ENCODE peak calls at places on chromosomes 12 and 14, in six cellular contexts. H is left cardiac atrium; Z is fibroblast of the conjunctiva; J is stimulated activated CD8-positive, alpha-beta memory T cell treated with anti-CD3 and anti-CD28 coated beads, Interleukin-4, amount 100 ng/mL, for 1 hour; C is NB4; L is B cell. D is an unnamed sample.

GRCh38 chr14:69354383-69355154 is 43.5 kb downstream of the ERH start:
- DNase-seq in L (peak), J (no peak), C (no peak), Z (no peak), H (no peak), D (no peak)

GRCh38 chr12:79424109-79424721 is 266.5 kb downstream of the PAWR start:
- DNase-seq in C (no peak), Z (peak), L (no peak), J (no peak), H (no peak), D (no peak)

GRCh38 chr14:100566119-100566518 is 21.1 kb downstream of the BEGAIN start:
- DNase-seq in J (no peak), Z (no peak), L (no peak), C (no peak), H (no peak), D (no peak)

GRCh38 chr12:12704593-12705230 is 8.7 kb upstream of the GPR19 start:
- DNase-seq in Z (peak), J (no peak), H (peak), C (peak), L (no peak), D (peak)

GRCh38 chr12:94078736-94079509 is 69.5 kb upstream of the PLXNC1 start:
- DNase-seq in H (no peak), C (no peak), Z (no peak), L (no peak), J (no peak), D (no peak)

GRCh38 chr12:10018390-10018789 is 8.0 kb downstream of the CLEC12B start:
- DNase-seq in J (no peak), L (no peak), H (no peak), Z (no peak), C (no peak), D (no peak)

GRCh38 chr12:98856897-98857540 is 211.9 kb downstream of the APAF1 start:
- DNase-seq in Z (no peak), L (no peak), C (no peak), J (no peak), H (no peak), D (no peak)

GRCh38 chr12:104602901-104603300 is 146.2 kb downstream of the CHST11 start:
- DNase-seq in C (peak), Z (no peak), J (no peak), H (no peak), L (no peak), D (no peak)

GRCh38 chr12:71871116-71871515 is 31.6 kb downstream of the TBC1D15 start:
- DNase-seq in L (no peak), J (no peak), H (no peak), C (peak), Z (peak), D (no peak)

GRCh38 chr12:5503774-5504173 is 71.9 kb downstream of the NTF3 start:
- DNase-seq in Z (no peak), J (no peak), C (no peak), L (no peak), H (no peak), D (no peak)

GRCh38 chr12:124523071-124523470 is 44.3 kb downstream of the NCOR2 start:
- DNase-seq in Z (no peak), J (no peak), C (no peak), L (no peak), H (no peak), D (peak)

GRCh38 chr14:85308531-85309300 is 221.2 kb upstream of the FLRT2 start:
- DNase-seq in C (no peak), L (no peak), J (no peak), H (no peak), Z (no peak), D (no peak)

GRCh38 chr14:74650927-74651686 is 39.1 kb upstream of the LTBP2 start:
- DNase-seq in H (no peak), C (no peak), J (no peak), Z (no peak), L (no peak), D (no peak)

GRCh38 chr12:27343255-27344000 is 10.8 kb downstream of the BMAL2 start:
- DNase-seq in Z (peak), L (no peak), H (no peak), C (no peak), J (no peak), D (no peak)

GRCh38 chr12:53508534-53509199 is 1.4 kb upstream of the NPFF start:
- DNase-seq in L (peak), Z (peak), C (peak), H (peak), J (peak), D (peak)

GRCh38 chr14:86852530-86852929 is 1140.5 kb downstream of the GALC start:
- DNase-seq in H (no peak), C (no peak), Z (no peak), L (no peak), J (no peak), D (no peak)

GRCh38 chr12:120709976-120710804 is at the start of gene UNC119B:
- DNase-seq in H (peak), J (peak), C (peak), Z (no peak), L (peak), D (peak)

GRCh38 chr14:67694791-67695393 is 672 bp downstream of the RDH11 start:
- DNase-seq in C (peak), J (peak), Z (peak), H (peak), L (peak), D (peak)

GRCh38 chr12:88617352-88617751 is 37.1 kb upstream of the KITLG start:
- DNase-seq in Z (no peak), L (no peak), J (no peak), C (no peak), H (no peak), D (no peak)

GRCh38 chr14:75147423-75148071 is 20.7 kb upstream of the NEK9 start:
- DNase-seq in H (peak), L (no peak), C (peak), J (no peak), Z (peak), D (peak)

GRCh38 chr14:55458800-55459577 is 18.6 kb upstream of the TBPL2 start:
- DNase-seq in H (no peak), Z (no peak), J (no peak), L (no peak), C (peak), D (no peak)

GRCh38 chr12:96155181-96155580 is 39.0 kb upstream of the ELK3 start:
- DNase-seq in H (no peak), L (no peak), Z (no peak), J (no peak), C (no peak), D (no peak)

GRCh38 chr12:92290016-92290685 is 144.5 kb upstream of the BTG1 start:
- DNase-seq in L (no peak), Z (no peak), J (no peak), C (no peak), H (no peak), D (no peak)

GRCh38 chr14:76955575-76956252 is 72.8 kb downstream of the IRF2BPL start:
- DNase-seq in H (peak), L (peak), Z (no peak), J (no peak), C (peak), D (peak)

GRCh38 chr14:67319142-67319541 is 40.5 kb downstream of the ATP6V1D start:
- DNase-seq in C (no peak), Z (no peak), H (no peak), J (no peak), L (no peak), D (no peak)

GRCh38 chr12:50257226-50258166 is 25.8 kb downstream of the LIMA1 start:
- DNase-seq in J (no peak), Z (no peak), C (no peak), L (no peak), H (no peak), D (no peak)

GRCh38 chr12:97556201-97556824 is 93.7 kb downstream of the RMST start:
- DNase-seq in L (no peak), H (peak), J (no peak), Z (no peak), C (no peak), D (no peak)

D was measured in heart left ventricle.